ENCODE peak calls at places on chromosome 9, in nine cellular contexts. J is AG10803, L is vagina, K is choroid plexus epithelial cell, R is K562, S is GM06990, P is LNCaP clone FGC, V is AG04450, I is HepG2. W is an unnamed sample.

GRCh38 chr9:87193925-87194380 is 246.6 kb upstream of the GAS1 start:
- DNase-seq in R (no peak), J (peak), V (peak), P (no peak), S (no peak), K (peak), I (no peak), L (no peak), W (no peak)

GRCh38 chr9:2657427-2657826 is 35.8 kb downstream of the VLDLR start:
- DNase-seq in K (no peak), P (no peak), V (no peak), I (no peak), J (no peak), R (no peak), L (no peak), S (peak), W (peak)

GRCh38 chr9:38687992-38688391 is 31.9 kb downstream of the FAM240B start:
- DNase-seq in J (no peak), P (no peak), V (no peak), I (no peak), L (no peak), K (no peak), S (no peak), R (no peak), W (no peak)

GRCh38 chr9:23825143-23825531 is 903 bp downstream of the ELAVL2 start:
- DNase-seq in L (no peak), V (no peak), P (no peak), J (no peak), I (no peak), K (no peak), S (no peak), R (no peak), W (no peak)

GRCh38 chr9:98900725-98901124 is 43.0 kb upstream of the COL15A1 start:
- DNase-seq in P (no peak), K (no peak), S (no peak), V (no peak), I (no peak), J (peak), R (no peak), L (peak), W (no peak)

GRCh38 chr9:99820330-99821186 is 1.1 kb upstream of the NR4A3 start:
- DNase-seq in V (peak), K (peak), I (peak), S (no peak), J (peak), P (no peak), L (peak), R (no peak), W (peak)

GRCh38 chr9:95508968-95509850 is 7.6 kb downstream of the PTCH1 start:
- DNase-seq in P (peak), R (peak), V (peak), J (peak), S (peak), I (peak), K (peak), L (peak), W (peak)

GRCh38 chr9:12272471-12273072 is 420.6 kb upstream of the TYRP1 start:
- DNase-seq in V (no peak), K (no peak), R (no peak), L (no peak), J (no peak), P (no peak), S (no peak), I (no peak), W (no peak)

GRCh38 chr9:24413651-24414050 is 132.0 kb downstream of the IZUMO3 start:
- DNase-seq in S (no peak), I (no peak), J (no peak), P (no peak), K (peak), V (no peak), R (no peak), L (no peak), W (no peak)

GRCh38 chr9:92196909-92197308 is 81.7 kb upstream of the SPTLC1 start:
- DNase-seq in V (no peak), K (peak), I (peak), R (no peak), J (peak), S (no peak), L (no peak), P (no peak), W (no peak)

GRCh38 chr9:33458444-33458843 is 11.1 kb upstream of the AQP3 start:
- DNase-seq in S (peak), J (no peak), R (peak), V (no peak), I (peak), P (no peak), L (no peak), K (no peak), W (peak)

GRCh38 chr9:12659220-12659619 is 34.0 kb upstream of the TYRP1 start:
- DNase-seq in J (no peak), S (no peak), I (no peak), K (no peak), R (no peak), L (no peak), P (no peak), V (no peak), W (no peak)

GRCh38 chr9:2745560-2746380 is 28.5 kb downstream of the KCNV2 start:
- DNase-seq in V (no peak), K (no peak), I (no peak), R (no peak), L (no peak), P (no peak), J (no peak), S (no peak), W (no peak)

GRCh38 chr9:5042661-5043178 is 57.6 kb downstream of the JAK2 start:
- DNase-seq in S (peak), J (no peak), P (no peak), L (no peak), R (no peak), V (no peak), K (no peak), I (no peak), W (no peak)

GRCh38 chr9:71758277-71758676 is 10.0 kb downstream of the CEMIP2 start:
- DNase-seq in V (no peak), I (no peak), L (no peak), R (no peak), P (peak), S (no peak), K (no peak), J (no peak), W (no peak)

GRCh38 chr9:79757074-79757473 is 185.3 kb downstream of the TLE4 start:
- DNase-seq in K (no peak), L (no peak), P (no peak), V (no peak), R (no peak), I (no peak), J (no peak), S (no peak), W (no peak)

GRCh38 chr9:130029223-130029583 is 13.8 kb downstream of the FNBP1 start:
- DNase-seq in P (no peak), L (no peak), J (no peak), R (no peak), V (no peak), K (no peak), I (no peak), S (peak), W (peak)

GRCh38 chr9:130027533-130028370 is 15.2 kb downstream of the FNBP1 start:
- DNase-seq in P (no peak), V (no peak), J (no peak), S (no peak), L (no peak), K (no peak), I (no peak), R (no peak), W (peak)

GRCh38 chr9:130030821-130031481 is 12.0 kb downstream of the FNBP1 start:
- DNase-seq in L (no peak), P (no peak), V (no peak), J (no peak), R (no peak), I (peak), S (no peak), K (no peak), W (peak)

GRCh38 chr9:130028493-130029222 is 14.3 kb downstream of the FNBP1 start:
- DNase-seq in K (no peak), R (no peak), V (no peak), L (no peak), J (no peak), S (no peak), I (peak), P (peak), W (no peak)

GRCh38 chr9:130029591-130029990 is 13.4 kb downstream of the FNBP1 start:
- DNase-seq in L (no peak), S (no peak), P (no peak), K (no peak), R (no peak), I (no peak), V (no peak), J (no peak), W (no peak)
- H3K4me3 ChIP-seq in L (no peak), S (peak), P (no peak), K (no peak), R (no peak), I (no peak), V (no peak), J (no peak), W (peak)

GRCh38 chr9:107299437-107299836 is 16.4 kb downstream of the RAD23B start:
- DNase-seq in J (no peak), K (no peak), S (no peak), R (no peak), V (no peak), L (no peak), P (no peak), I (no peak), W (no peak)
- TF ChIP-seq CTCF in J (peak), K (peak), S (no peak), R (no peak), V (peak), L (no peak), P (no peak), I (no peak), W (no peak)

GRCh38 chr9:7095054-7095453 is 337.3 kb downstream of the KDM4C start:
- DNase-seq in S (peak), V (no peak), P (no peak), R (no peak), L (no peak), J (no peak), K (no peak), I (no peak), W (no peak)
- H3K4me3 ChIP-seq in S (no peak), V (no peak), P (no peak), R (no peak), L (no peak), J (no peak), K (no peak), I (no peak), W (no peak)

DNA sequence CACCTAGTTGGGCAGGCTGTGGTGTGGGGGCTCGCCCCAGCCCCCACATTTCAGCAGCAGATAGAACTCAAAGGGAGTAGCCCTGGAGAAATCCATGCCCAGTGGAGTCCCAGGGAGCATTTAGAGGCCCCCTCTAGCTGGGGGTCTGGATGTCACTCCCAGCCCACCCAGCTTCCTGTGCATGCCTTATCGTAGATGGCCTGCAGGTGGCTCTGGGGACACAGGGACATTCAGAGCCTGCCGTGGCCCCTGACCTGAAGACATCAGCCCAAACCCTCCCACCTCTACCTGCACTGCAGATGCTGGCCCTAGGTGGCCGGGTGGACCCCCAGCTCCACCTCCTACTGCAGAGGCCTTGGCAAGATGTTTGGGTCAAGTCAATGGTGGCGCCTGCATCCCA is 49.0 kb upstream of the LMX1B start:
- DNase-seq in L (no peak), V (no peak), J (no peak), K (no peak), S (no peak), I (no peak), P (no peak), R (no peak), W (no peak)
- TF ChIP-seq CTCF in L (no peak), V (no peak), J (no peak), K (no peak), S (peak), I (peak), P (no peak), R (peak), W (peak)

GRCh38 chr9:136556166-136556565 is 10.3 kb upstream of the NOTCH1 start:
- DNase-seq in L (no peak), S (no peak), J (no peak), I (no peak), V (no peak), K (no peak), P (no peak), R (no peak), W (no peak)
- H3K4me3 ChIP-seq in L (no peak), S (no peak), J (no peak), I (no peak), V (no peak), K (no peak), P (no peak), R (no peak), W (no peak)

GRCh38 chr9:35732185-35733108 is at the start of the genes CREB3 and TLN1:
- DNase-seq in L (peak), K (peak), I (peak), R (peak), P (peak), S (peak), V (peak), J (peak), W (peak)
- TF ChIP-seq CTCF in L (no peak), K (no peak), I (peak), R (peak), P (peak), S (peak), V (no peak), J (no peak), W (peak)

GRCh38 chr9:82363666-82364065 is 375.1 kb downstream of the SPATA31D1 start:
- DNase-seq in V (no peak), P (no peak), J (no peak), I (no peak), R (no peak), L (no peak), S (no peak), K (no peak), W (no peak)
- H3K4me3 ChIP-seq in V (no peak), P (no peak), J (no peak), I (no peak), R (no peak), L (no peak), S (no peak), K (no peak), W (no peak)

GRCh38 chr9:124013263-124014211 is 2.0 kb downstream of the LHX2 start:
- DNase-seq in R (no peak), I (no peak), K (no peak), P (no peak), L (no peak), J (no peak), V (no peak), S (peak), W (no peak)
- TF ChIP-seq CTCF in R (no peak), I (no peak), K (no peak), P (no peak), L (no peak), J (no peak), V (no peak), S (no peak), W (no peak)

DNA sequence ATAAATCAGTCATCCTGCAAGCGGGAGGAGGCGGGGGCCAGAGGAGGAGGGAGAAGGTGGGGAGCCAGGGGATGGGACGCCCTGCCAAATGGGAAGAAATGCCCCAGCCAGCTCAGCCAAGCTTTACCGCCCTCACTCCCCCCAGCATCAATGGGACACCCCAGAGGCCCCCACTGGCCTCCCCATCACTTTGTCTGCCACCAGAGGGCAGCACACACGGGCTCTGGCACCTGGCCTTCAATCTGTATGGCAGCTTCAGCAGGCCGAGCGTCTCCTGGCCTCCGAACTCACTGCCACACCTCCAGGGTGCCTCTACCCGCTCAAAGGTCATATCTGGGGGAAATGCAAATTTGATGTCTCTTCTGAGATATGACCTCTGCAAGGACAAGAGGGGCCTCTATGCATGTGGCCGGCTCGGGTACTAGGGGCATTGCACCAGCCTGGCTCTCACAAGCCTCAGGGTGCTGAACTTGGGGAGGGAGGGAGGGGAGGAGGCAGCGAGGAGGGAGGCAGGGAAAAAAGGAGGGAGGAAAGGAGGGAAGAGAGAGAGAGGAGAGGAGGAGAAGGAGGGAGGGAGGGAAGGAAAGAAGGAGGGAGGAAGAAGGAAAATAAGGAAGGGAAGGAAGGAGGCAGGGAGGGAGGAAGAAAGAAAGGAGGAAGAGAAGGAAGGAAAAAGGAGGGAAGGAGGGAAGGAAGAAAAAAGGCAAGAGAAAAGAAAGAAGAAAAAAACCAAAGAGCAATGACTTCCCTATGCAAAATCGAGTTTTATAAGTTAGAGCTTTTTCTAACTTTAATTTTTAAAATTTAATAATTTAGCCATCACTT is 656 bp upstream of the GFI1B start:
- DNase-seq in R (peak), K (peak), V (no peak), I (peak), S (peak), P (no peak), L (no peak), J (peak), W (peak)
- H3K4me3 ChIP-seq in R (no peak), K (no peak), V (no peak), I (peak), S (no peak), P (no peak), L (no peak), J (no peak), W (no peak)

W was measured in GM12865.